ENCODE peak calls at places on chromosomes 6 and 20, in eight cellular contexts. B is HCT116, H is H1, N is stomach, G is heart left ventricle, E is esophagus squamous epithelium, F is sigmoid colon, X is IMR-90. O is an unnamed sample.

GRCh38 chr20:63737690-63737939 is 1.2 kb downstream of the LIME1 start:
- DNase-seq in B (no peak), H (no peak), N (no peak), G (no peak), E (no peak), F (no peak), X (no peak), O (no peak)

GRCh38 chr6:111724505-111724904 is 118.8 kb upstream of the TRAF3IP2 start:
- DNase-seq in B (no peak), H (no peak), N (no peak), G (no peak), E (no peak), F (no peak), X (no peak), O (no peak)

GRCh38 chr6:32833599-32834155 is 4.9 kb downstream of the TAP2 start:
- DNase-seq in B (no peak), H (no peak), N (no peak), G (no peak), E (no peak), F (no peak), X (no peak), O (no peak)

GRCh38 chr20:25276533-25277050 is 28.7 kb downstream of the PYGB start:
- DNase-seq in B (no peak), H (no peak), N (peak), G (no peak), E (no peak), F (peak), X (no peak), O (peak)

GRCh38 chr6:39932386-39932785 is 1.9 kb downstream of the MOCS1 start:
- DNase-seq in B (no peak), H (no peak), N (no peak), G (no peak), E (no peak), F (no peak), X (no peak), O (no peak)

GRCh38 chr6:135995160-135995898 is 143.8 kb downstream of the PDE7B start:
- DNase-seq in B (no peak), H (no peak), N (no peak), G (no peak), E (no peak), F (no peak), X (peak), O (no peak)

GRCh38 chr6:121688974-121689373 is 253.5 kb downstream of the GJA1 start:
- DNase-seq in B (no peak), H (no peak), N (no peak), G (no peak), E (no peak), F (no peak), X (no peak), O (no peak)

GRCh38 chr6:41527721-41528408 is 18.3 kb upstream of the FOXP4 start:
- DNase-seq in B (no peak), H (no peak), N (peak), G (no peak), E (no peak), F (no peak), X (peak), O (no peak)

GRCh38 chr6:144659735-144660246 is 374.7 kb downstream of the UTRN start:
- DNase-seq in B (no peak), H (no peak), N (no peak), G (no peak), E (no peak), F (no peak), X (no peak), O (no peak)

GRCh38 chr6:12238191-12238590 is 52.0 kb upstream of the EDN1 start:
- DNase-seq in B (no peak), H (no peak), N (no peak), G (no peak), E (no peak), F (no peak), X (no peak), O (no peak)

GRCh38 chr6:18632670-18633410 is 245.7 kb downstream of the RNF144B start:
- DNase-seq in B (peak), H (no peak), N (no peak), G (no peak), E (no peak), F (no peak), X (peak), O (no peak)

GRCh38 chr6:5559651-5560050 is 298.3 kb downstream of the FARS2 start:
- DNase-seq in B (no peak), H (no peak), N (no peak), G (no peak), E (no peak), F (no peak), X (no peak), O (no peak)

GRCh38 chr6:118574051-118574865 is 26.2 kb downstream of the PLN start:
- DNase-seq in B (no peak), H (no peak), N (no peak), G (no peak), E (no peak), F (no peak), X (peak), O (no peak)

GRCh38 chr20:50328996-50329898 is 138.6 kb downstream of the CEBPB start:
- DNase-seq in B (no peak), H (no peak), N (no peak), G (no peak), E (no peak), F (peak), X (no peak), O (no peak)

GRCh38 chr20:25277941-25278521 is 30.1 kb downstream of the PYGB start:
- DNase-seq in B (no peak), H (no peak), N (peak), G (peak), E (no peak), F (peak), X (no peak), O (peak)

GRCh38 chr6:40436685-40437604 is 150.2 kb downstream of the LRFN2 start:
- DNase-seq in B (no peak), H (no peak), N (no peak), G (no peak), E (no peak), F (no peak), X (no peak), O (no peak)

GRCh38 chr6:90136850-90137249 is 159.8 kb downstream of the BACH2 start:
- DNase-seq in B (no peak), H (no peak), N (no peak), G (no peak), E (no peak), F (no peak), X (no peak), O (no peak)

GRCh38 chr20:1893721-1894470 is 1.3 kb upstream of the SIRPA start:
- DNase-seq in B (peak), H (no peak), N (no peak), G (peak), E (no peak), F (peak), X (no peak), O (peak)

GRCh38 chr20:1894951-1895673 is at the start of gene SIRPA:
- DNase-seq in B (no peak), H (no peak), N (peak), G (peak), E (no peak), F (peak), X (peak), O (peak)

GRCh38 chr20:1895674-1896496 is 678 bp downstream of the SIRPA start:
- DNase-seq in B (no peak), H (no peak), N (no peak), G (no peak), E (no peak), F (peak), X (no peak), O (peak)

GRCh38 chr20:1896859-1897258 is 1.7 kb downstream of the SIRPA start:
- DNase-seq in B (no peak), H (no peak), N (no peak), G (no peak), E (no peak), F (no peak), X (no peak), O (no peak)

DNA sequence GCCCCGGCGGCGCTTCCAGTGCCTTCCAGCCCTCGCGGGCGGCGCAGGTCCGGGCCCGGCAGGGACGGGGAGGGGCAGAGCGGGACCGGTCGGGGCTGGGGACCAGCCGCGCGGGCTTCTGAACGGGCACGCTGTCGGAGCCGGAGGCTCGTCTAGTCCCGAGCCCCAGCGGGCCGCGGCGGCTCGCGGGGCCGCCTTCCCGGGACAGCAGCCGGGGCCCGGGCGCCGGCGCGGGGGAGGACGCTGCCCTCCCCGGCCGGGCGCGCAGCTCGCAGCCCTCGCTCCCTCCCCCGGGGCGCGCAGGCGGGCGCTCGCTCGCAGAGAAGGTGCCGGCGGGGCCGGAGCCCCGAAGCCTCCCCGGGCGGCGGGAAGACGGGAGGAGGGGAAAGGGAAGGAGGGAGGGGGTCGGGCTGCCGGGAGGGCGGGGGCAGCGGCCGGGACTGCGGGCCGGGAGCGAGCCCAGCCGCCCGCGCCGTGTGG is 696 bp upstream of the SIRPA start:
- DNase-seq in B (no peak), H (no peak), N (peak), G (peak), E (no peak), F (peak), X (peak), O (peak)
- TF ChIP-seq POLR2A in B (no peak), H (peak), N (no peak), G (no peak), E (no peak), F (no peak), X (peak), O (no peak)

GRCh38 chr6:158863646-158864045 is 44.5 kb upstream of the EZR start:
- DNase-seq in B (no peak), H (no peak), N (no peak), G (no peak), E (no peak), F (no peak), X (peak), O (no peak)

GRCh38 chr6:158869010-158869603 is 49.9 kb upstream of the EZR start:
- DNase-seq in B (peak), H (no peak), N (no peak), G (no peak), E (no peak), F (no peak), X (no peak), O (no peak)

GRCh38 chr6:158867381-158868121 is 48.4 kb upstream of the EZR start:
- DNase-seq in B (peak), H (no peak), N (peak), G (no peak), E (no peak), F (no peak), X (no peak), O (no peak)

GRCh38 chr6:158868122-158868480 is 48.9 kb upstream of the EZR start:
- DNase-seq in B (no peak), H (no peak), N (no peak), G (no peak), E (no peak), F (no peak), X (no peak), O (no peak)

GRCh38 chr6:158865769-158866168 is 46.6 kb upstream of the EZR start:
- DNase-seq in B (no peak), H (no peak), N (no peak), G (no peak), E (no peak), F (no peak), X (no peak), O (no peak)
- H3K27ac ChIP-seq in B (peak), H (no peak), N (no peak), G (no peak), E (no peak), F (no peak), X (no peak), O (no peak)

DNA sequence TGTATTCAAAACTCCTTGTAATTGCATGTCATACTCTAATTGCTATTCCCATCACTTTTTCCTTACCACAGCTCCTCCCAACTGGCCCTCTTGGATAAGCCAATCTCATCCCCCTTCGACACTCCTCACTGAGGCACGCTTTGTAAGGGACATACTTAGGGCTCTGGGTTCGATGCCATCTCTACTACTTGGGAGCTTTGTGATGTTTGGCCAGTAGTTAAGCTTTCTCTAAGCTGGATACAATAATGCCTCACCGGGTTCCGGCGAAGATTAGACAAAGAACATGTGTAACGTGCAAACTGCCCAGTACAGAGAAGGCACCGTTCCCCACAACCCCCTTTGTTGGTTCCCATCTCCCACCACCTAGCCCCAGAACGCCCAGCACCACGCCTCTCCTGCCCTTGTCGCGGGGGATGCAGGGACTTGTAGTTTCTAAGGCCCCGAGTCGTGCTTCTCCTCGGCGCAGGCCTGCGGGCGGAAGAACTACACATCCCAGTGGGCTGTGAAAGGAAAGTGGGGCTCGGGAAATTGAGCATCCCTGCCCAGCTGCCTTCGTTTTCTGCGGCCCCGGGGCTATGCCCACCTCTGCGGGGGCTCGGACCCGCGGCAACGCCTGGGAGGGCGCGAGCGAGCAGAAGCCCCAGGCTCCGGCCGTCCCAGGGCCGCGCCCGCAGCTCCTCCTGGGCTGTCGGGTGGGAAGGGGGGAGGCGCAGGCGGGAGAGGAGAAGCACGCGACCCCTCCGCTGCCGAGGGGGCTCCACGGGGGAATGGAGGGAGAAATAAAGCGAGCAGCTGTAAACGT is 1.1 kb upstream of the ZDHHC14 start:
- DNase-seq in B (peak), H (peak), N (peak), G (peak), E (peak), F (peak), X (peak), O (peak)
- TF ChIP-seq POLR2A in B (peak), H (no peak), N (no peak), G (no peak), E (no peak), F (no peak), X (no peak), O (no peak)

DNA sequence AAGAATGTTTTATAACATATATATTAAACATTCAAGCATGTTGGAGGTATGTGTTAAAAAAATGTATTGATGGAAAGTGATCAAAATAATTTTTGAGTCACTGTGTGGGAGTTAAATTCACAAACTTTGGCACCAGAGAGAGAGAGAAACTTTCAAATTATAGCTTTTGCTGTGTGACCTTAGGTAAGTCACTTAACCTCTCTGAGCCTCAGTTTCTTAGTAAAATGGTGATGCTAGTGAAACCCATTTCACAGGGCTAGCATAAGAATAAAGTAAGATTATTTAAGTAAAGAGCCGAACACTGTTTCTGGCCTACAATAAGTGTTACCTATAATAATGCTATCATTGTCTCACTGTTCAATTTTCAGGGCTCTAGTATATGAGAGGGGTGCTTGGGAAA is 4.1 kb upstream of the PROCR start:
- DNase-seq in B (no peak), H (no peak), N (no peak), G (no peak), E (no peak), F (no peak), X (no peak), O (no peak)
- H3K27ac ChIP-seq in B (no peak), H (no peak), N (no peak), G (no peak), E (no peak), F (no peak), X (no peak), O (no peak)